ENCODE peak calls at places on chromosome 11, in eight cellular contexts. A, W, U, G, T, F, L and P are unnamed samples.

GRCh38 chr11:110184466-110184865 is 91.3 kb downstream of the ZC3H12C start:
- DNase-seq in L (no peak), G (no peak), T (no peak), U (no peak), F (no peak), W (no peak), A (no peak), P (no peak)

GRCh38 chr11:33618956-33619355 is 81.7 kb downstream of the C11orf91 start:
- DNase-seq in T (no peak), L (no peak), G (no peak), W (no peak), A (no peak), F (no peak), U (no peak), P (no peak)

GRCh38 chr11:56917708-56918450 is 70.8 kb upstream of the OR5AK2 start:
- DNase-seq in A (no peak), T (no peak), W (no peak), L (no peak), U (no peak), G (no peak), F (no peak), P (no peak)

GRCh38 chr11:64854534-64855502 is 10.4 kb upstream of the CDC42BPG start:
- DNase-seq in F (no peak), T (peak), A (no peak), G (peak), W (peak), L (peak), U (no peak), P (no peak)

GRCh38 chr11:124793466-124794278 is 6.5 kb downstream of the MSANTD2 start:
- DNase-seq in U (peak), L (no peak), W (no peak), F (no peak), T (no peak), A (no peak), G (peak), P (no peak)

GRCh38 chr11:1830119-1830499 is 4.7 kb upstream of the SYT8 start:
- DNase-seq in G (no peak), U (peak), L (no peak), F (no peak), T (no peak), A (no peak), W (no peak), P (no peak)

GRCh38 chr11:11346249-11346648 is 6.8 kb downstream of the CSNK2A3 start:
- DNase-seq in L (no peak), G (no peak), T (no peak), A (no peak), U (no peak), F (no peak), W (no peak), P (no peak)

GRCh38 chr11:124210421-124210820 is 27.3 kb downstream of the OR10D3 start:
- DNase-seq in T (no peak), U (no peak), G (no peak), L (no peak), W (no peak), F (no peak), A (no peak), P (no peak)

GRCh38 chr11:124798991-124799383 is 1.2 kb downstream of the MSANTD2 start:
- DNase-seq in T (no peak), F (no peak), U (no peak), W (peak), G (no peak), L (no peak), A (no peak), P (no peak)